ENCODE peak calls at places on chromosomes 12 and 14, in eight cellular contexts. R is uterus, Z is osteocyte, O is occipital lobe, X is HCEC 1CT, P is memory B cell, L is transverse colon, U is AG09309. K is an unnamed sample.

GRCh38 chr12:129614221-129614885 is 289.5 kb downstream of the TMEM132D start:
- DNase-seq in R (no peak), Z (no peak), O (no peak), X (no peak), P (no peak), L (no peak), U (no peak), K (no peak)

GRCh38 chr12:82412246-82412645 is 53.9 kb downstream of the METTL25 start:
- DNase-seq in R (no peak), Z (no peak), O (no peak), X (no peak), P (no peak), L (no peak), U (no peak), K (no peak)

GRCh38 chr12:61251076-61251475 is 1009.1 kb upstream of the USP15 start:
- DNase-seq in R (no peak), Z (no peak), O (no peak), X (no peak), P (no peak), L (no peak), U (no peak), K (no peak)

GRCh38 chr12:1797991-1798733 is 22.2 kb upstream of the LRTM2 start:
- DNase-seq in R (no peak), Z (peak), O (no peak), X (no peak), P (no peak), L (no peak), U (no peak), K (no peak)

GRCh38 chr12:109540526-109541411 is 32.5 kb downstream of the MMAB start:
- DNase-seq in R (no peak), Z (no peak), O (peak), X (no peak), P (no peak), L (no peak), U (no peak), K (no peak)

GRCh38 chr12:123055281-123055766 is 74.8 kb downstream of the ARL6IP4 start:
- DNase-seq in R (no peak), Z (no peak), O (peak), X (no peak), P (no peak), L (no peak), U (no peak), K (no peak)

GRCh38 chr14:24195186-24196070 is at the start of gene TM9SF1:
- DNase-seq in R (peak), Z (peak), O (peak), X (peak), P (peak), L (peak), U (peak), K (peak)

GRCh38 chr14:74531467-74531866 is 37.9 kb downstream of the ISCA2 start:
- DNase-seq in R (no peak), Z (no peak), O (no peak), X (peak), P (no peak), L (peak), U (no peak), K (no peak)

GRCh38 chr14:99744199-99744872 is 48.9 kb upstream of the EML1 start:
- DNase-seq in R (no peak), Z (no peak), O (no peak), X (peak), P (no peak), L (no peak), U (peak), K (peak)

GRCh38 chr14:55077691-55078151 is 26.3 kb downstream of the MAPK1IP1L start:
- DNase-seq in R (no peak), Z (no peak), O (no peak), X (no peak), P (no peak), L (peak), U (no peak), K (no peak)

GRCh38 chr12:76252031-76252430 is 96.2 kb downstream of the BBS10 start:
- DNase-seq in R (no peak), Z (no peak), O (no peak), X (no peak), P (no peak), L (no peak), U (no peak), K (no peak)

GRCh38 chr14:104268725-104269436 is 130.5 kb downstream of the KIF26A start:
- DNase-seq in R (peak), Z (peak), O (no peak), X (no peak), P (no peak), L (peak), U (no peak), K (no peak)

K was measured in HS-5.